ENCODE peak calls at places on chromosomes 2 and 18, in ten cellular contexts. B, K, Y, T, L, Q, X, S, M and E are unnamed samples. For H3K4me1, the result is how much of the 10 kb centered on the place peaks cover.

GRCh38 chr18:50429207-50429948 is 54.5 kb downstream of the SKA1 start:
- DNase-seq in M (peak), S (no peak), X (peak), Q (no peak), K (no peak), Y (no peak), T (no peak), B (peak), L (no peak), E (peak)

GRCh38 chr2:62369549-62370164 is 136.3 kb downstream of the TMEM17 start:
- DNase-seq in T (no peak), B (no peak), M (no peak), Q (no peak), S (no peak), K (no peak), L (no peak), Y (no peak), X (no peak), E (peak)

GRCh38 chr2:5035134-5035533 is 657.0 kb upstream of the SOX11 start:
- DNase-seq in Q (no peak), L (no peak), M (no peak), T (no peak), X (no peak), K (no peak), B (no peak), S (no peak), Y (no peak), E (no peak)

GRCh38 chr2:112679484-112679883 is 33.7 kb downstream of the SLC20A1 start:
- DNase-seq in S (no peak), K (no peak), Y (no peak), Q (no peak), B (no peak), L (no peak), X (no peak), T (no peak), M (no peak), E (no peak)

GRCh38 chr2:100291152-100291970 is 30.9 kb downstream of the LONRF2 start:
- DNase-seq in K (peak), B (peak), S (no peak), M (peak), Y (no peak), Q (no peak), T (peak), L (peak), X (peak), E (peak)

GRCh38 chr2:222733846-222734689 is 62.6 kb downstream of the MOGAT1 start:
- DNase-seq in M (no peak), S (peak), T (no peak), X (no peak), Y (no peak), B (no peak), K (no peak), Q (no peak), L (no peak), E (peak)

GRCh38 chr2:236317938-236318396 is 53.8 kb upstream of the ASB18 start:
- DNase-seq in K (no peak), Q (no peak), Y (no peak), S (peak), T (no peak), L (no peak), M (no peak), B (no peak), X (no peak), E (peak)

GRCh38 chr2:232480201-232481190 is 7.1 kb downstream of the ECEL1 start:
- DNase-seq in S (no peak), T (no peak), Q (peak), Y (peak), X (no peak), L (no peak), K (peak), B (no peak), M (no peak), E (no peak)

GRCh38 chr2:113282747-113283533 is 4.2 kb upstream of the PAX8 start:
- DNase-seq in M (no peak), S (peak), T (no peak), L (peak), K (peak), X (peak), Q (peak), Y (peak), B (peak), E (peak)

GRCh38 chr2:205658572-205658971 is 23.7 kb upstream of the NRP2 start:
- DNase-seq in K (no peak), B (no peak), Y (no peak), T (no peak), M (no peak), Q (no peak), L (no peak), X (no peak), S (no peak), E (no peak)

GRCh38 chr2:237714690-237715458 is 83.7 kb upstream of the RBM44 start:
- DNase-seq in K (no peak), Q (no peak), L (no peak), S (no peak), M (no peak), Y (no peak), B (peak), X (no peak), T (no peak), E (no peak)

GRCh38 chr2:120052597-120052996 is 39.7 kb downstream of the EPB41L5 start:
- DNase-seq in X (no peak), S (no peak), T (no peak), L (no peak), B (peak), M (no peak), Y (no peak), K (no peak), Q (no peak), E (no peak)

GRCh38 chr2:64405476-64406406 is 48.2 kb upstream of the LGALSL start:
- DNase-seq in Y (peak), K (no peak), Q (no peak), S (no peak), T (no peak), X (no peak), B (peak), L (no peak), M (no peak), E (peak)

GRCh38 chr18:76679259-76679658 is 143.1 kb upstream of the ZNF236 start:
- DNase-seq in Q (no peak), S (no peak), L (no peak), B (no peak), T (no peak), K (peak), Y (no peak), M (no peak), X (peak), E (no peak)

GRCh38 chr2:74502720-74503505 is 3.5 kb upstream of the LBX2 start:
- DNase-seq in Q (peak), X (peak), B (peak), K (peak), M (no peak), T (no peak), Y (peak), S (peak), L (peak), E (peak)

GRCh38 chr2:40062381-40062780 is 283.3 kb upstream of the THUMPD2 start:
- DNase-seq in S (no peak), Y (no peak), T (no peak), M (no peak), X (no peak), L (no peak), B (no peak), Q (no peak), K (no peak), E (no peak)

GRCh38 chr2:152236191-152236925 is 60.8 kb upstream of the STAM2 start:
- DNase-seq in B (no peak), X (no peak), L (no peak), Y (no peak), Q (no peak), T (no peak), M (no peak), K (no peak), S (no peak), E (no peak)

DNA sequence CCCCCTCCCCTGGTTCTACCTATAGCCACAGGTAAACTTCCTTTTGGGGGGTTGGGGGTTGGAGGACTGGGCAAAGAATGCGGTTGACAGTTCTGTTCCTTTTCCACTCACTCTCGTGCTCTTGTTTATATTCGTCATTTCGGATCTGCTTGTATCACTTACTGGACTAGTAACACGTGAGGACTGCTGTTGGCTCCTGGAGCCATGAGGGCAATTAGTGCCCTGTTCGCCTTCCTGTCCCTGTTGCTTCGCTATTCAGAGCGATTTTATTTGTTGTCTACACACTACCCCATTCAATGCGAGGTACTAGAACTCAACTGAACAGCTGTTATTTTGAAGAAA is 1.0 kb downstream of the KCNJ3 start:
- DNase-seq in T (no peak), S (no peak), K (no peak), X (no peak), B (no peak), Y (no peak), L (no peak), M (no peak), Q (no peak), E (peak)
- H3K4me3 ChIP-seq in T (no peak), S (peak), K (peak), X (no peak), B (no peak), Y (peak), L (no peak), M (no peak), Q (peak), E (no peak)

GRCh38 chr2:172454404-172455120 is 27.2 kb downstream of the ITGA6 start:
- DNase-seq in M (no peak), L (no peak), Q (no peak), T (no peak), S (no peak), B (no peak), X (no peak), K (no peak), Y (no peak), E (no peak)

GRCh38 chr2:172455121-172455515 is 27.7 kb downstream of the ITGA6 start:
- DNase-seq in Y (no peak), M (no peak), T (no peak), X (peak), K (no peak), S (no peak), Q (no peak), B (no peak), L (no peak), E (peak)

GRCh38 chr2:172452845-172453244 is 25.5 kb downstream of the ITGA6 start:
- DNase-seq in Q (no peak), K (no peak), B (no peak), S (no peak), L (no peak), M (no peak), T (no peak), Y (no peak), X (no peak), E (peak)

GRCh38 chr2:172449916-172450550 is 22.6 kb downstream of the ITGA6 start:
- DNase-seq in B (peak), S (no peak), X (no peak), M (no peak), Q (no peak), Y (no peak), K (no peak), L (no peak), T (no peak), E (no peak)

GRCh38 chr2:172451923-172452322 is 24.5 kb downstream of the ITGA6 start:
- DNase-seq in S (no peak), B (no peak), Y (no peak), K (no peak), L (no peak), T (no peak), Q (no peak), M (no peak), X (no peak), E (no peak)
- H3K4me1 ChIP-seq in S (under half), B (under half), Y (under half), K (under half), L (under half), T (under half), Q (under half), M (half or more), X (under half), E (under half)

DNA sequence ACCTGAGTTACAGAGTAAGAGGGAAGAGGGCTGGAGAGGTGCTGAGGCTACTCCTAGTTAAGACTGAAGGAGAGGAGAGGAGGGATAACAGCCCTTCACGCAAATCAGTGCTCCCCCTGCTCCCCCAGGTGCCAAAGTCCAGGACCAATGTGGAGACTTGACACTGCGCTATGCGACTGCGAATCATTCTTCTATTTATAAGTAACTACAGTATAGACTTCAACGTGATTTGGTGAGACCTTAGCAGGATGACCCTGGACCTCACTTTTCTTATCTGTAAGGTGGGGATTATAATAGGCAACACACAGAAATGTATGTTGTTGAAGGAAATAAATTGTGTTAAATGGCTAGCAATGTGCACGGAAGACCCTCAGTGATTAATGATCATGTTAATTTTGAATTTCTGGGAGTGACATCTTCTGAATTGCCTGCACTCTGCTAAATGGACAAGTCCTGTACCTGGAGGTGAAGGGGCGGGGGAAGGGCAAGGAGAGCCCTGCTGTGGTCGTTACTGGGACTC is 11.0 kb downstream of the EN1 start:
- DNase-seq in L (no peak), B (no peak), T (no peak), Y (no peak), K (no peak), X (no peak), S (no peak), M (no peak), Q (no peak), E (no peak)
- H3K4me3 ChIP-seq in L (peak), B (no peak), T (no peak), Y (no peak), K (peak), X (no peak), S (no peak), M (no peak), Q (no peak), E (no peak)

DNA sequence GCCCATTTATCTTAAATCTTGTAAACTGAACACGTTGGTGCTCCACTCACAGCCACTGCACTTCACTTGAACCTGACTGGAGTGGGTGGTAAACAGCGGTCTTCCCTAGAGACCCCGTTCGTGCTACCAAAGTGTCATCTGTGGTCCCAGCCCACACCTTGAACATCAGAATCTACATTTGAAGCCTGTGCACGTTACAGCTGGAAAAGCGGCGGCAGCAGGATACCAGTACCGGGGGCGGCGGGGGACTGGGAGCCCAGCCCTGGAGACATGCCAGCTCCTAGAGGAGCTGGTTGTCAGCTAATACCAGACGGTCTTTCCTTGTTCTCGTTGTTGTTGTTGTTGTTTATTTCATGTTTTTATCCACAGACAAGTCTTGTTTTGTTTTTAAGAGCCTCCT is 156.7 kb downstream of the WDSUB1 start:
- DNase-seq in T (no peak), Q (peak), M (no peak), B (no peak), X (no peak), K (no peak), Y (no peak), S (peak), L (no peak), E (no peak)
- H3K4me1 ChIP-seq in T (under half), Q (under half), M (under half), B (under half), X (under half), K (under half), Y (under half), S (half or more), L (under half), E (under half)

DNA sequence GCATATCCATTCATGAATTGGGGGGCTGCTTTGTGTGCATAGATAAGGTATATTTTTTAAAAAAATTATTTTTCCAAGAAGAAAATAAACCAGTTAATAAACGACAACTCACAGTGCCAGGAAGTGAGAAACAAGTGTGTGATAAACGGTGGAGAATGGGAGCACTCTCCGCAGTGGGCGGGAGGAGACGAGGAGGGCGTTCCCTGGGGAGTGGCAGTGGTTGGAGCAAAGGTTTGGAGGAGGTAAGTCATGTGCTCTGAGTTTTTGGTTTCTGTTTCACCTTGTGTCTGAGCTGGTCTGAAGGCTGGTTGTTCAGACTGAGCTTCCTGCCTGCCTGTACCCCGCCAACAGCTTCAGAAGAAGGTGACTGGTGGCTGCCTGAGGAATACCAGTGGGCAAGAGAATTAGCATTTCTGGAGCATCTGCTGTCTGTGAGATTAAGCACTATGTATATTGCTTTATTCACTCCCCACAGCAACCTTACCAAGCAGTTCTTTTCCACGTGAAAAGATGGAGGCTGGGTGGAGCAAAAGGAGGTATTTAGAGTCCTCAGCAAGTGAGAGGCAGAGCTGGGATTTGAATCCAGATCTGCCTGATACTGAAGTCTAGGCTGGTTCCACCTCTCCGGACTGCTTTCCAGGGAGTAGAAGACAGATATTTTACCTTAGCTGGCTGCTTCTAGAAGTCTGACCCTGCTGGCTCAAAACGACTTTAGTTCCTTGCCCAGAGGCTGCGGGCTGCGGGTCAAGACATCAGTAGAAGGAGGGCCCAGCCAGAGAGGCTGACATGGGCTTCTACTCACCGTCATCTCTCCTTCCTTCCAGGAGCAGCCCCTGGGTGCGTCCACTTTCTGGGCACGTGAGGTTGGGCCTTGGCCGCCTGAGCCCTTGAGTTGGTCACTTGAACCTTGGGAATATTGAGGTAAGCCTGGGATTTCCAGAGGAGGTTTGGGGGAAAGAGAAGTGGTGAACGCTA is 26.9 kb upstream of the CASP8 start:
- DNase-seq in B (no peak), T (peak), X (peak), S (peak), M (peak), L (peak), K (peak), Q (peak), Y (peak), E (peak)
- H3K4me3 ChIP-seq in B (no peak), T (peak), X (no peak), S (peak), M (peak), L (peak), K (no peak), Q (peak), Y (no peak), E (peak)

DNA sequence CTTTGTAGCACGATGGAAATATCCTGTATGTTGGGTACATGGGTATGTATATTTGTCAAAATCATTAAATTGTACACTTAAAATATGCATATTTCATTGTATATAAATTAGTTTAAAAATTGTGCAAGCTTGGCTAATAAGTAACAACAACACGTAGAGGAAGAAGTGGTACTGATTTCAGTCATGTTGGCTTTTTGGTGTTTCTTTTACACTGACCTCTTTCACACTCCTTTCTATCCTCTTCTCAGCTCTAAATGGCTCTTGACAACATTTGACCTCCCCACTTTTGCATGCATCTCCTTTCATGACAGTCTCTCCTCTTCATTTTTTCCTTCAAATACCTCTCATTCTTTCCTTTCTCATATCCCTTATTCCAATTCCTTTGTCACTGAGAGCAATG is 801.4 kb upstream of the ZEB2 start:
- DNase-seq in K (no peak), M (no peak), B (no peak), S (no peak), X (no peak), Q (no peak), T (no peak), L (no peak), Y (no peak), E (no peak)
- H3K4me1 ChIP-seq in K (under half), M (under half), B (under half), S (under half), X (under half), Q (under half), T (under half), L (under half), Y (under half), E (under half)